ENCODE peak calls at places on chromosomes 7 and 10, in five cellular contexts. D is A549, S is IMR-90, C is HepG2, A is K562. O is an unnamed sample.

GRCh38 chr7:70694909-70695803 is 436.8 kb upstream of the GALNT17 start:
- DNase-seq in C (no peak), A (no peak), S (peak; percentile 19), D (no peak), O (no peak)

GRCh38 chr10:63819753-63820347 is 298.6 kb downstream of the REEP3 start:
- DNase-seq in C (peak; percentile 33), D (peak; percentile 65), S (peak; percentile 62), A (peak; percentile 38), O (peak; percentile 75)

GRCh38 chr7:34165927-34166550 is 260.7 kb downstream of the BMPER start:
- DNase-seq in D (peak; percentile 37), C (peak; percentile 25), A (no peak), S (peak; percentile 60), O (no peak)

GRCh38 chr10:84012831-84013458 is 126.4 kb upstream of the GHITM start:
- DNase-seq in C (no peak), S (no peak), D (no peak), A (no peak), O (no peak)

GRCh38 chr7:97752215-97752614 is 20.3 kb downstream of the TAC1 start:
- DNase-seq in A (no peak), S (no peak), C (no peak), D (no peak), O (no peak)

GRCh38 chr7:24366901-24367300 is 82.9 kb downstream of the NPY start:
- DNase-seq in C (no peak), A (no peak), D (no peak), S (no peak), O (no peak)

GRCh38 chr10:124296813-124297788 is 121.6 kb downstream of the OAT start:
- DNase-seq in A (no peak), D (no peak), C (no peak), S (no peak), O (no peak)

GRCh38 chr10:8039323-8039922 is 15.1 kb upstream of the GATA3 start:
- DNase-seq in S (no peak), D (no peak), C (no peak), A (no peak), O (no peak)

GRCh38 chr7:49771427-49772176 is 1.8 kb upstream of the VWC2 start:
- DNase-seq in A (no peak), S (no peak), C (no peak), D (no peak), O (no peak)

GRCh38 chr10:131567279-131568162 is 256.0 kb upstream of the TCERG1L start:
- DNase-seq in C (no peak), D (no peak), A (no peak), S (no peak), O (no peak)

GRCh38 chr7:100691676-100692577 is 2.1 kb downstream of the GIGYF1 start:
- DNase-seq in A (peak; percentile 82), D (peak; percentile 74), S (peak; percentile 61), C (peak; percentile 72), O (peak; percentile 96)

GRCh38 chr10:102208311-102209035 is 17.6 kb upstream of the ELOVL3 start:
- DNase-seq in D (no peak), A (no peak), C (no peak), S (peak; percentile 52), O (no peak)

GRCh38 chr10:104122273-104123107 is 519 bp downstream of the SFR1 start:
- DNase-seq in C (no peak), D (peak; percentile 31), S (peak; percentile 2), A (no peak), O (no peak)

GRCh38 chr10:74557098-74557497 is 269.3 kb upstream of the KAT6B start:
- DNase-seq in C (no peak), A (no peak), S (no peak), D (no peak), O (no peak)

GRCh38 chr10:541750-542371 is 147.6 kb downstream of the DIP2C start:
- DNase-seq in A (no peak), D (no peak), C (no peak), S (no peak), O (no peak)

GRCh38 chr7:131008840-131009651 is 275.0 kb upstream of the KLF14 start:
- DNase-seq in A (no peak), S (peak; percentile 75), C (no peak), D (no peak), O (no peak)

GRCh38 chr7:70392282-70392681 is 739.7 kb upstream of the GALNT17 start:
- DNase-seq in D (no peak), C (no peak), A (no peak), S (no peak), O (no peak)

GRCh38 chr7:36217961-36218284 is 64.9 kb downstream of the EEPD1 start:
- DNase-seq in S (no peak), C (no peak), D (no peak), A (no peak), O (no peak)

GRCh38 chr10:121596668-121597503 is 1.4 kb downstream of the FGFR2 start:
- DNase-seq in D (no peak), S (no peak), C (no peak), A (no peak), O (peak; percentile 74)

GRCh38 chr7:138865843-138866242 is 67.8 kb upstream of the ATP6V0A4 start:
- DNase-seq in D (no peak), C (no peak), S (no peak), A (peak; percentile 40), O (no peak)

GRCh38 chr10:75508239-75508813 is 76.9 kb downstream of the LRMDA start:
- DNase-seq in C (no peak), S (peak; percentile 55), A (no peak), D (peak; percentile 10), O (no peak)

GRCh38 chr10:78756604-78757442 is 311.9 kb upstream of the ZMIZ1 start:
- DNase-seq in C (peak; percentile 90), A (no peak), S (peak; percentile 98), D (peak; percentile 80), O (no peak)

GRCh38 chr10:94097656-94098055 is 103.9 kb downstream of the PLCE1 start:
- DNase-seq in A (no peak), S (peak; percentile 23), D (no peak), C (no peak), O (no peak)

GRCh38 chr10:125016611-125017202 is 74.8 kb downstream of the ZRANB1 start:
- DNase-seq in S (no peak), C (no peak), A (no peak), D (no peak), O (no peak)

GRCh38 chr10:51421853-51422252 is 277.5 kb downstream of the CSTF2T start:
- DNase-seq in A (no peak), S (peak; percentile 10), D (no peak), C (no peak), O (no peak)

GRCh38 chr10:114540191-114540590 is 117.9 kb downstream of the ABLIM1 start:
- DNase-seq in S (no peak), D (no peak), A (no peak), C (no peak), O (no peak)

GRCh38 chr10:114541081-114541833 is 116.8 kb downstream of the ABLIM1 start:
- DNase-seq in A (no peak), S (peak; percentile 91), C (no peak), D (no peak), O (no peak)

GRCh38 chr10:114539623-114540022 is 118.5 kb downstream of the ABLIM1 start:
- DNase-seq in C (no peak), S (no peak), D (no peak), A (no peak), O (no peak)

GRCh38 chr10:114537791-114538543 is 120.1 kb downstream of the ABLIM1 start:
- DNase-seq in C (no peak), S (no peak), A (no peak), D (no peak), O (no peak)

GRCh38 chr10:114538544-114538906 is 119.5 kb downstream of the ABLIM1 start:
- DNase-seq in S (no peak), D (no peak), C (no peak), A (no peak), O (no peak)
- TF ChIP-seq MAFK in S (no peak), D (no peak), C (no peak), A (no peak), O (no peak)

DNA sequence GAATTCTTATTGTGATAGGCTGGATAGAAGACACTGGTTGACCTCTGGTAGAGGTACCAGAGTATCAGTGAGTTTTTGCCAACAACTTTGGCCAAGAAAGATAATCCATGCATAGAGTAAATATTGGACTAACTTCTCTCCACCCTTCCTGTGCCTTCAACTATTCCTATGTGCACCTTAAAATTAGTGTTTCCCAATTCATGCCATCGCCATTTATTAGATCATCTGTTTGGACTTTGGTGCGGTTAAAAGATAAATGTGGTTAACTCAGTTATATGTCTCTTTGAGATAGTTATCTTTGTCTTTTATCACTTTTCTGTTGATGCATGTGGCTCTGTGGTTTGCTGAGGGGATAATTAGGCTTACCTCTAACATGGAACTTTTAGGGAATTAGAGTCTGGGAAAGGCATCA is 4.6 kb downstream of the PAPSS2 start:
- DNase-seq in D (no peak), A (no peak), S (no peak), C (no peak), O (no peak)
- TF ChIP-seq MAFK in D (no peak), A (no peak), S (no peak), C (no peak), O (no peak)

GRCh38 chr7:4080954-4081353 is 601.1 kb upstream of the FOXK1 start:
- DNase-seq in S (no peak), C (no peak), D (no peak), A (no peak), O (no peak)

GRCh38 chr7:4079366-4079765 is 602.7 kb upstream of the FOXK1 start:
- DNase-seq in C (no peak), A (no peak), D (no peak), S (no peak), O (no peak)

GRCh38 chr7:4077980-4078379 is 604.1 kb upstream of the FOXK1 start:
- DNase-seq in C (no peak), S (no peak), A (no peak), D (no peak), O (peak; percentile 8)

GRCh38 chr7:4078580-4078979 is 603.5 kb upstream of the FOXK1 start:
- DNase-seq in D (no peak), C (no peak), A (no peak), S (no peak), O (peak; percentile 28)

DNA sequence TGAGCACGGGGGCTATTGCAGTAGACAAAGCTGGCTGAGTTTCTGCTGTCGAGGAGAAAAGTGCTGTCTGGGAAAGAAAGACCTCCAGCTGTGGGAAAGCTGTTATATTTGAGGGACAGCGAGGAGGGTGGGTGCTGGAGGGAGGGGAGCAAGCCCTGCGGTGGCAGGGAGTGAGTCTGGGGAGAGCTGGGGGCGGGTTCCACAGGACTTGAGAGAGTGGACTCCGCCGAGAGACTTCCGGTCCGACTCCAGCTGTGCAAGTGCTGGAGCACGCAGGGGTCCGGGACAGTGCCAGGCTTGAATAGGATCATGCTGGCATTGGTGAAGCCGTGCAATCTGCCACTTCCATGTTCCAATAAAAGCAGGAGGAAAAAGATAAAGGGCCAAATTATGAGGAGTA is 602.1 kb upstream of the FOXK1 start:
- DNase-seq in C (no peak), S (no peak), D (no peak), A (no peak), O (no peak)
- TF ChIP-seq MAFK in C (no peak), S (no peak), D (no peak), A (no peak), O (no peak)

DNA sequence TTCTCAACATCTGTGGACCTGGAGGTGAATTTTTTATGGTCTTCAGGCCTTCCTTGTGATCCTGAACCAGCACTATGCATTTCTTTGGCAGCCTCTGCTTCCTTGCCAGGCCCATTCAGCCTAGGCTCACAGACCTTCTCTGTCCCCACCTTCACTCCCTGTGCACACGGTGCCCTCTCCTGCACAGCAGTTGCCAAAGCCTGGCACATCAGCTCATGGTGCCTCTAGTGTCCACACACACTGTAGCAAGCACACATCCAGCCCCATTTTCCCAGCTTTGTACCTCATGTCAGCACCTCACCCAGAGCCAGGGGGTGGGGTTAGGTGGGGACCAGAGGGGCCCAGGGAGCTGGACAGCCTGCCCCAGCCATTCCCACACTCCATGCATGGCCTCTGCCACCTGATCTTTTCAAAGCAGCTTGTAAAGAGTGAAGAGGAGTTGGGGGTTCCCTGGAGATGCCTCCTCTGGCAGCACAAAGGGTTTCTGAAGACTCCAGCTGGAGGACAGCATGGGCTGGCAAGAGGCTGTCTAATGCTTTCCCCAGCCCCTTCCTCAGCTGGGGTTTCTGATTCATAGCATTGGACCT is 57.9 kb upstream of the TMEM72 start:
- DNase-seq in C (no peak), A (no peak), S (peak; percentile 47), D (no peak), O (no peak)
- TF ChIP-seq MAFK in C (no peak), A (no peak), S (no peak), D (no peak), O (no peak)